ENCODE peak calls at places on chromosomes 3 and 15, in seven cellular contexts. W, F, G, J, Z, Q and H are unnamed samples.

GRCh38 chr3:71744738-71745137 is 8.9 kb upstream of the GPR27 start:
- DNase-seq in W (no peak), F (no peak), G (no peak), J (no peak), Z (no peak), Q (no peak), H (no peak)

GRCh38 chr3:104460477-104461406 is 906.0 kb upstream of the ALCAM start:
- DNase-seq in W (no peak), F (no peak), G (no peak), J (peak; percentile 16), Z (peak; percentile 47), Q (peak; percentile 76), H (peak; percentile 48)

GRCh38 chr15:84819291-84819768 is 2.2 kb downstream of the ALPK3 start:
- DNase-seq in W (no peak), F (no peak), G (no peak), J (no peak), Z (peak; percentile 10), Q (no peak), H (no peak)

GRCh38 chr3:41600616-41601015 is 361.3 kb downstream of the ULK4 start:
- DNase-seq in W (no peak), F (no peak), G (no peak), J (no peak), Z (no peak), Q (no peak), H (no peak)

GRCh38 chr15:41585140-41586047 is 26.4 kb downstream of the TYRO3 start:
- DNase-seq in W (no peak), F (peak; percentile 22), G (no peak), J (peak; percentile 48), Z (peak; percentile 73), Q (no peak), H (no peak)

GRCh38 chr15:74815121-74815933 is 2.7 kb downstream of the LMAN1L start:
- DNase-seq in W (no peak), F (no peak), G (no peak), J (no peak), Z (no peak), Q (no peak), H (no peak)

GRCh38 chr3:45906681-45907220 is 20.4 kb downstream of the CCR9 start:
- DNase-seq in W (no peak), F (no peak), G (no peak), J (peak; percentile 34), Z (peak; percentile 64), Q (peak; percentile 21), H (no peak)

GRCh38 chr3:189204467-189204866 is 32.7 kb downstream of the TPRG1 start:
- DNase-seq in W (no peak), F (no peak), G (no peak), J (no peak), Z (peak; percentile 8), Q (no peak), H (no peak)

GRCh38 chr15:73941449-73941848 is 15.2 kb downstream of the LOXL1 start:
- DNase-seq in W (no peak), F (no peak), G (no peak), J (no peak), Z (no peak), Q (no peak), H (no peak)

GRCh38 chr3:151615464-151615863 is 118.3 kb upstream of the AADACL2 start:
- DNase-seq in W (no peak), F (no peak), G (no peak), J (no peak), Z (no peak), Q (no peak), H (no peak)

GRCh38 chr15:101288905-101289513 is 6.0 kb downstream of the SNRPA1 start:
- DNase-seq in W (no peak), F (no peak), G (no peak), J (no peak), Z (peak; percentile 70), Q (peak; percentile 67), H (peak; percentile 23)

GRCh38 chr3:101732240-101732641 is 7.8 kb downstream of the CEP97 start:
- DNase-seq in W (no peak), F (no peak), G (no peak), J (no peak), Z (no peak), Q (no peak), H (no peak)

GRCh38 chr15:74664028-74664616 is 31.7 kb downstream of the EDC3 start:
- DNase-seq in W (no peak), F (no peak), G (no peak), J (no peak), Z (peak; percentile 14), Q (no peak), H (no peak)

GRCh38 chr15:83200162-83200561 is 7.5 kb downstream of the HDGFL3 start:
- DNase-seq in W (no peak), F (no peak), G (no peak), J (no peak), Z (peak; percentile 48), Q (peak; percentile 78), H (no peak)

GRCh38 chr15:68419301-68420175 is 12.4 kb downstream of the ITGA11 start:
- DNase-seq in W (no peak), F (no peak), G (no peak), J (no peak), Z (no peak), Q (no peak), H (no peak)

GRCh38 chr3:69695443-69695842 is 43.8 kb upstream of the MITF start:
- DNase-seq in W (no peak), F (no peak), G (no peak), J (no peak), Z (no peak), Q (no peak), H (no peak)

GRCh38 chr3:119401502-119402440 is 61.6 kb downstream of the TMEM39A start:
- DNase-seq in W (no peak), F (no peak), G (no peak), J (no peak), Z (no peak), Q (peak; percentile 45), H (no peak)

GRCh38 chr15:98547741-98548166 is 100.6 kb upstream of the IGF1R start:
- DNase-seq in W (no peak), F (no peak), G (no peak), J (no peak), Z (no peak), Q (no peak), H (no peak)

GRCh38 chr3:44323341-44323955 is 15.1 kb upstream of the TCAIM start:
- DNase-seq in W (peak; percentile 13), F (peak; percentile 24), G (no peak), J (no peak), Z (peak; percentile 72), Q (peak; percentile 28), H (peak; percentile 23)